ENCODE peak calls at places on chromosomes 4 and X, in nine cellular contexts. N is left lung, E is heart left ventricle, B is psoas muscle, F is fibroblast of pulmonary artery, T is heart right ventricle, C is cardiac fibroblast, X is BJ, U is uterus. W is an unnamed sample.

GRCh38 chrX:130682990-130683389 is 220.0 kb downstream of the ENOX2 start:
- DNase-seq in B (no peak), U (no peak), F (peak), N (no peak), E (no peak), C (peak), T (no peak), X (no peak), W (no peak)

GRCh38 chr4:67483868-67484602 is 61.3 kb downstream of the CENPC start:
- DNase-seq in E (no peak), N (no peak), T (no peak), F (peak), U (no peak), B (no peak), X (no peak), C (peak), W (peak)

GRCh38 chrX:40248822-40249221 is 151.1 kb upstream of the BCOR start:
- DNase-seq in N (no peak), E (no peak), B (no peak), U (no peak), X (no peak), T (no peak), F (no peak), C (peak), W (no peak)

GRCh38 chrX:82589410-82589809 is 918.7 kb upstream of the POU3F4 start:
- DNase-seq in T (no peak), N (no peak), U (no peak), F (no peak), X (no peak), B (no peak), E (no peak), C (no peak), W (peak)

GRCh38 chr4:176467011-176467410 is 147.2 kb downstream of the SPCS3 start:
- DNase-seq in X (peak), T (no peak), E (no peak), N (no peak), U (no peak), F (no peak), B (no peak), C (peak), W (peak)

GRCh38 chr4:138438608-138439007 is 196.5 kb upstream of the SLC7A11 start:
- DNase-seq in X (no peak), T (no peak), E (no peak), C (no peak), F (peak), B (no peak), N (no peak), U (no peak), W (no peak)

GRCh38 chr4:94410678-94411206 is 41.0 kb upstream of the PDLIM5 start:
- DNase-seq in C (peak), T (peak), B (peak), U (peak), F (peak), X (no peak), N (no peak), E (peak), W (peak)

GRCh38 chr4:107666134-107666533 is 53.9 kb downstream of the PAPSS1 start:
- DNase-seq in E (no peak), F (peak), U (no peak), N (no peak), X (peak), T (no peak), B (no peak), C (peak), W (no peak)

GRCh38 chr4:16617416-16617815 is 281.0 kb downstream of the LDB2 start:
- DNase-seq in F (peak), U (peak), T (no peak), B (no peak), E (no peak), N (no peak), X (no peak), C (peak), W (peak)

GRCh38 chr4:70895846-70896435 is 6.2 kb upstream of the MOB1B start:
- DNase-seq in E (no peak), C (no peak), B (no peak), T (no peak), F (no peak), U (no peak), X (no peak), N (no peak), W (no peak)

GRCh38 chr4:108483650-108484049 is 136.7 kb upstream of the RPL34 start:
- DNase-seq in U (no peak), X (no peak), F (no peak), E (no peak), B (no peak), N (no peak), T (no peak), C (no peak), W (no peak)

GRCh38 chr4:105145913-105146285 is 777 bp upstream of the TET2 start:
- DNase-seq in F (no peak), E (no peak), C (no peak), B (no peak), X (no peak), T (peak), N (peak), U (no peak), W (no peak)

GRCh38 chr4:105140684-105141490 is 5.8 kb upstream of the TET2 start:
- DNase-seq in E (peak), T (no peak), C (peak), B (no peak), U (no peak), X (no peak), N (no peak), F (peak), W (no peak)

GRCh38 chr4:105147226-105148151 is 813 bp downstream of the TET2 start:
- DNase-seq in N (peak), X (no peak), E (peak), C (peak), B (no peak), F (peak), U (no peak), T (no peak), W (no peak)

GRCh38 chr4:105146286-105147219 is at the start of gene TET2:
- DNase-seq in F (peak), U (peak), T (peak), X (peak), N (peak), E (peak), C (peak), B (peak), W (peak)

GRCh38 chr4:105145059-105145912 is 1.4 kb upstream of the TET2 start:
- DNase-seq in F (no peak), B (no peak), X (no peak), C (no peak), N (no peak), U (no peak), E (no peak), T (no peak), W (no peak)
- H3K4me3 ChIP-seq in F (peak), B (peak), X (peak), C (peak), N (peak), U (peak), E (peak), T (peak), W (peak)

DNA sequence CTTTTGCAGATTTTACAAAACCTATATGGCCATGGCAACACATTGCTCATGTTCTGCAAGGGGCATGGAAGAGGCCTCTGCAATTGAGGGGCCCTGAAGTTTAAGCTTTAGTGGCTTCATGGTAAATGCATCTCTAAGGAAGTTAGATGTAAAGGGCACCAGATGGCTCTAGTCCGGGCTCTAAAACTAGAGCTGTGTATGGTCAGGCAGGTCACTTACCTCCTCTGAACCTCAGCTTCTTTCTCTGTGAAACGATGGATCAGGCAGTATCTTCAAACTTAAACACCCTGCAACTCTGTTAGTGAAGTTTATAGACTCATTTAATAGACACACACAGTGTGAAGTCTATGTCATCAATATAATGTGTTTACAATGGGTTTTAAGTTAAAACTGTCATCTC is 10.0 kb downstream of the MAGEB17 start:
- DNase-seq in B (no peak), F (no peak), X (no peak), E (no peak), N (no peak), T (no peak), U (no peak), C (no peak), W (no peak)
- H3K4me3 ChIP-seq in B (no peak), F (no peak), X (no peak), E (no peak), N (no peak), T (no peak), U (no peak), C (no peak), W (no peak)

DNA sequence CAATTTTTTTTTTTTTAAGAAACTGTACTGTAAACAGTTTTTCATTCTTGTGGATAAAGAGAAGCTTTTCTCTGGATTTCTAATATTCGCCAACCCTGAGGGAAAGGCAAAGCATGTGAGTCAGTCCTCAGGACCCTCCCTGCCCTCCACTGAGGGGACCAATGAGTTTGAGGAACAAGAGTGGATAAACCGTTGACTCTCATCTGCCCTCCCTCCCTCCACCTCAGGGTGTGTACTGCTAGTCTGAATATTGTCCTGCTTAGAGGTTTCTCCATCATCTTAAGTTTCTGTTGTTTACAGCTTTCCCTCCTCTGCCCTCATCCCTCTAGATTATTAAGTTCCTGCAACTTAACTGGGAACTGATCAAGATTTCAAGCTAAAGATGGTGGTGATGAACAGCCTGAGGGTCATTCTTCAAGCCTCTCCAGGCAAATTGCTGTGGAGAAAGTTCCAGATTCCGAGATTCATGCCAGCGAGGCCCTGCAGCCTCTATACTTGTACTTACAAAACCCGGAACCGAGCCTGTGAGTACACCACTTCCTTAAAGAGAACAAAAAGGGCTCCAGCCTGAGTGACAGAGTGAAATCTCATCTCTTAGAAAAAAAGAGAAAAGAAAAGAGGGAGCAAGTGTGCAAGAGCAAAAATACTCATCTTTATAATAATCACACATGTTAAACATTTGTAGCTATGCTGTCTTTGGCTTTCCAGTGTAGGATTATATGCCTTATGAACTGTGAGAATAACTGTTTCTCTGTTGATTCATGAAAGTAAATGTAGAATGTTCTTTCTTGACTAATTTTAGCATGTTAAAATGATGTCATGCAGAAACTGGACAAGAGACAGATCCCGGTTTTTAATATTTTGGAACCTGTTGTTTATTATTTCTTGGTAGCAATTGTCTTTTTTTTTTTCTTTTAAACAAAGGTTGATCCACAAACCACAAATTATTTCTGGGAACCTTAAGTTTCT is 11.9 kb downstream of the CA5B start:
- DNase-seq in X (no peak), U (peak), T (no peak), N (peak), E (peak), C (no peak), F (no peak), B (no peak), W (no peak)
- H3K4me3 ChIP-seq in X (no peak), U (no peak), T (no peak), N (no peak), E (peak), C (no peak), F (no peak), B (no peak), W (no peak)

DNA sequence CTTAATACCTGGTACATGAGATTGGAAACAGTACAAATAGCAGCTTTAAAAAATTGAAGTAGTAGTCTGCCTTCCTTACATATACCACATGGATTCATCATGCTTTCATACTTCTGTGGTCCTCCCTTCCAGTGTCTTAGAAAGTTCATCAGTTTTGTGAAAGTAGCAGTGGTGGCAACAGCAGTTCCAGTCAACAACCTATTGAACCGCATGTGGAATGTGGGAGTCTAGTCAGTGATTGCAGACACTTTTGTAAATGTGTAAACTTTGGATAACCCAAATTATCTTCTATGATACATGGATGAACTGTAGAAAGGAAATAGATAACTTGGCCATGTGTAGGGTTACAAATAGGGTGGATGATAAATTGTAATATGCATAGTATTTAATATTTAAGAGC is 34.1 kb downstream of the FNIP2 start:
- DNase-seq in C (no peak), X (no peak), N (no peak), E (no peak), U (no peak), T (no peak), B (no peak), F (no peak), W (no peak)
- H3K4me3 ChIP-seq in C (no peak), X (no peak), N (no peak), E (no peak), U (no peak), T (no peak), B (no peak), F (no peak), W (no peak)

DNA sequence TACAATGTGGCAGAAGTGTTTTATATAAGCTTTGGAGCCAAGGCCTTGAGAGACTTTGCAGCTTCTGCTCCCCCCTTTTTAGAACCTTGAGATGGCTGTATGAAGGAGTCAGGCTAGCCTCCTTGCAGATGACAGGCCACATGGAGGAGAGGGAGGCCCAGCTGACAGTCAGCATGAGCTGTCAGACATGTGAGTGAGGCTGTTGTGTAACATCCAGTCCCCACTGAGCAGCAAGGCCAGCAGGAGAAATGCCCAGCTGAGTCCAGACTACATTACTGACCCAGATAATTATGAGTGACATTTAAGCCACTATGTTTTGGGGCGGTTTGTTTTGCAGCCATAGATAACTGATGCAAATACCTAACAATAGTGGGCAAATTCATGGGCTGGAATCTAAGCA is 515.3 kb upstream of the ARX start:
- DNase-seq in U (no peak), N (no peak), X (no peak), F (peak), B (no peak), E (no peak), C (peak), T (no peak), W (no peak)
- H3K4me3 ChIP-seq in U (no peak), N (no peak), X (no peak), F (no peak), B (no peak), E (no peak), C (no peak), T (no peak), W (no peak)

GRCh38 chrX:111282991-111283390 is 12.7 kb upstream of the CAPN6 start:
- DNase-seq in X (no peak), U (no peak), N (no peak), F (no peak), T (no peak), E (no peak), B (no peak), C (no peak), W (no peak)
- H3K4me3 ChIP-seq in X (no peak), U (no peak), N (no peak), F (no peak), T (no peak), E (no peak), B (no peak), C (no peak), W (no peak)

DNA sequence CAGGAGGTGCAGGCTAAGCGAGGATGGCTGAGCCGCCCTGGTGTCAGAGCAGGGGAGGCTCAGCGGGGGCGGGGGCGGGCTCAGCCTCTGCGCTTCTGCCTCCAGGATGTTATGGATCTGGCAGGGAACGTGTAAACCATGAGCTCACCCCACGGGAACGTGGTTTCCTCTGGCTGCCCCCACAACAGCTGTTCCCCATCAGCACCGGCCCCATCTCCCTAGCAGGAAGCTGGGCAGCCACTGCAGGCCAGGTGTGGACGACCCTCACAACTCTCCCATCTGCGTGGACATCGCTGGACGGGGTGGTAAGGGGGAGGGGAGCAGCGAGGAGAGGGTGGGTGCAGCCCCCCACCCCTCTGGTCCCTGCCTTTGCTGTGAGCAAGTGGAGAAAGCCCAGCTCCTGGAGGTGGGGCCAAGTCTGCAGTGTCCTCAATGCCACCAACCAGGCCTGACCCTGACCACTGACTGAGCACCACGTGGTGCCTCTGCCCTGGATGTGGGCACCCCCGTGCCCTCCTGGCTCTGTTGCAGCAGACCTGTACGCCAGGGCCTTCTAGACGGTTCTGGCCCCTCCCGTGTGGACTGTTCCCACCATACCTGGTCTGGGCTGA is 28.1 kb upstream of the SPON2 start:
- DNase-seq in E (no peak), N (peak), B (peak), U (peak), T (peak), F (peak), X (peak), C (peak), W (peak)
- H3K4me3 ChIP-seq in E (peak), N (no peak), B (no peak), U (peak), T (peak), F (peak), X (no peak), C (peak), W (peak)

GRCh38 chr4:169115897-169116254 is 105.8 kb upstream of the CBR4 start:
- DNase-seq in X (peak), B (no peak), T (no peak), U (no peak), C (peak), F (peak), N (peak), E (no peak), W (peak)
- H3K4me3 ChIP-seq in X (no peak), B (no peak), T (no peak), U (no peak), C (no peak), F (no peak), N (no peak), E (no peak), W (no peak)

GRCh38 chr4:185128272-185129119 is 14.6 kb upstream of the SLC25A4 start:
- DNase-seq in T (peak), C (no peak), B (peak), N (no peak), U (no peak), F (peak), E (peak), X (no peak), W (no peak)
- H3K4me3 ChIP-seq in T (peak), C (peak), B (peak), N (peak), U (peak), F (peak), E (peak), X (peak), W (peak)

DNA sequence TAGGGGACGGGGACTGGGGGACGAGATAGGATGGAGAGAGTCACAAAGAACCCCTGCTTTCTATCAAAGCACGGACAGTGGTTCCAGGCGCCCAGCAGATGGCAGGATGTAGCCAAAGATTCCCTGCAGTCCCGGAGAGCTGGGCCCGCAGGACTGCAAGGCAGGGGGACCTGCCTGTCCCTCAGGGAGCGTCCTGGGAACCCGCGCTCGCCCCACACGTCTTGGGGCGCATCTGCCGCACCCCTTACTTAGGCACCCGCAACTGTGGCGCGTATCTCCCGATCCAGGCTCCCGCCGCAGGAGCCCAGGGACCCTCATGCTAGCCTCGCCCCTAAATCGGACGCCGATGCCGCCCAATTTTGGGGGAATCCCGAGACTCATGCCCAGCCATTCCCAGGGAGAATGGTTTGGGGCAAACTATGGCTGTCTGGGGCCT is 742 bp upstream of the STK32B start:
- DNase-seq in T (peak), X (no peak), F (peak), E (peak), C (peak), U (peak), N (peak), B (peak), W (peak)
- H3K4me3 ChIP-seq in T (peak), X (peak), F (peak), E (peak), C (peak), U (peak), N (peak), B (peak), W (peak)

W was measured in skeletal muscle cell.